ENCODE peak calls at places on chromosomes 4 and X, in nine cellular contexts. D, C, K, B, Y, T, W, X and E are unnamed samples.

GRCh38 chr4:21775703-21776102 is 172.9 kb downstream of the KCNIP4 start:
- DNase-seq in D (no peak), X (no peak), B (no peak), T (no peak), K (no peak), Y (no peak), W (no peak), C (no peak), E (no peak)

GRCh38 chr4:95898226-95898625 is 58.3 kb downstream of the PDHA2 start:
- DNase-seq in D (no peak), T (no peak), B (no peak), C (no peak), W (no peak), Y (no peak), K (no peak), X (no peak), E (no peak)

GRCh38 chr4:84952776-84953175 is 13.7 kb downstream of the WDFY3 start:
- DNase-seq in W (no peak), B (no peak), Y (no peak), T (peak; percentile 81), C (no peak), D (no peak), K (no peak), X (peak; percentile 60), E (no peak)

GRCh38 chr4:55733874-55734437 is 85.6 kb upstream of the EXOC1L start:
- DNase-seq in Y (no peak), T (peak; percentile 94), X (peak; percentile 98), B (no peak), K (peak; percentile 50), C (peak; percentile 97), W (peak; percentile 96), D (peak; percentile 35), E (peak; percentile 3)

GRCh38 chr4:10891866-10892265 is 207.3 kb upstream of the CLNK start:
- DNase-seq in C (no peak), X (no peak), T (no peak), B (no peak), D (no peak), Y (no peak), W (no peak), K (no peak), E (no peak)

GRCh38 chrX:120823554-120823953 is 52.1 kb downstream of the CT47B1 start:
- DNase-seq in C (no peak), T (peak; percentile 20), D (peak; percentile 7), K (no peak), W (no peak), B (no peak), Y (no peak), X (no peak), E (no peak)

GRCh38 chr4:103199009-103199408 is 866 bp upstream of the CENPE start:
- DNase-seq in Y (no peak), C (no peak), D (no peak), K (no peak), T (no peak), B (no peak), X (no peak), W (no peak), E (no peak)

GRCh38 chrX:69369999-69370398 is 134.1 kb upstream of the NALF2 start:
- DNase-seq in B (no peak), T (no peak), D (no peak), Y (no peak), C (no peak), X (no peak), W (no peak), K (no peak), E (no peak)

GRCh38 chr4:146222313-146222712 is 8.0 kb downstream of the REELD1 start:
- DNase-seq in Y (no peak), B (no peak), K (peak; percentile 20), C (no peak), W (peak; percentile 24), X (peak; percentile 71), T (peak; percentile 71), D (peak; percentile 82), E (no peak)

GRCh38 chr4:4526401-4526800 is 15.4 kb downstream of the STX18 start:
- DNase-seq in C (no peak), D (no peak), T (no peak), B (no peak), K (no peak), X (no peak), Y (no peak), W (no peak), E (no peak)